ENCODE peak calls at places on chromosomes 16 and 17, in eight cellular contexts. One of them, this sample, is unnamed.

GRCh38 chr17:4908301-4908700 is 5.4 kb upstream of the CHRNE start:
- DNase-seq in breast epithelium: no peak
- DNase-seq in DND-41: no peak
- DNase-seq in adrenal gland: no peak
- DNase-seq in BJ: no peak
- DNase-seq in upper lobe of right lung: no peak
- DNase-seq in heart right ventricle: no peak
- DNase-seq in right lobe of liver: no peak
- DNase-seq in this sample: no peak

GRCh38 chr16:27636453-27637200 is 86.7 kb downstream of the KATNIP start:
- DNase-seq in breast epithelium: no peak
- DNase-seq in DND-41: no peak
- DNase-seq in adrenal gland: no peak
- DNase-seq in BJ: no peak
- DNase-seq in upper lobe of right lung: no peak
- DNase-seq in heart right ventricle: no peak
- DNase-seq in right lobe of liver: no peak
- DNase-seq in this sample: no peak

GRCh38 chr17:50198026-50198669 is 3.3 kb downstream of the COL1A1 start:
- DNase-seq in breast epithelium: peak
- DNase-seq in DND-41: peak
- DNase-seq in adrenal gland: peak
- DNase-seq in BJ: no peak
- DNase-seq in upper lobe of right lung: no peak
- DNase-seq in heart right ventricle: peak
- DNase-seq in right lobe of liver: no peak
- DNase-seq in this sample: no peak

GRCh38 chr17:6577686-6578263 is 21.4 kb upstream of the PITPNM3 start:
- DNase-seq in breast epithelium: no peak
- DNase-seq in DND-41: no peak
- DNase-seq in adrenal gland: no peak
- DNase-seq in BJ: no peak
- DNase-seq in upper lobe of right lung: no peak
- DNase-seq in heart right ventricle: no peak
- DNase-seq in right lobe of liver: no peak
- DNase-seq in this sample: no peak

GRCh38 chr16:57773680-57774295 is 28.5 kb downstream of the KIFC3 start:
- DNase-seq in breast epithelium: no peak
- DNase-seq in DND-41: no peak
- DNase-seq in adrenal gland: no peak
- DNase-seq in BJ: no peak
- DNase-seq in upper lobe of right lung: peak
- DNase-seq in heart right ventricle: no peak
- DNase-seq in right lobe of liver: no peak
- DNase-seq in this sample: no peak

GRCh38 chr17:79941088-79942010 is 94.3 kb downstream of the TBC1D16 start:
- DNase-seq in breast epithelium: peak
- DNase-seq in DND-41: no peak
- DNase-seq in adrenal gland: no peak
- DNase-seq in BJ: no peak
- DNase-seq in upper lobe of right lung: peak
- DNase-seq in heart right ventricle: peak
- DNase-seq in right lobe of liver: peak
- DNase-seq in this sample: no peak

GRCh38 chr17:78670850-78671291 is 93.7 kb upstream of the DNAH17 start:
- DNase-seq in breast epithelium: no peak
- DNase-seq in DND-41: no peak
- DNase-seq in adrenal gland: no peak
- DNase-seq in BJ: no peak
- DNase-seq in upper lobe of right lung: no peak
- DNase-seq in heart right ventricle: no peak
- DNase-seq in right lobe of liver: no peak
- DNase-seq in this sample: no peak

GRCh38 chr17:56260421-56260820 is 107.1 kb downstream of the ANKFN1 start:
- DNase-seq in breast epithelium: no peak
- DNase-seq in DND-41: no peak
- DNase-seq in adrenal gland: no peak
- DNase-seq in BJ: no peak
- DNase-seq in upper lobe of right lung: no peak
- DNase-seq in heart right ventricle: no peak
- DNase-seq in right lobe of liver: no peak
- DNase-seq in this sample: no peak

GRCh38 chr16:1863681-1864460 is 8.1 kb downstream of the MEIOB start:
- DNase-seq in breast epithelium: no peak
- DNase-seq in DND-41: no peak
- DNase-seq in adrenal gland: no peak
- DNase-seq in BJ: no peak
- DNase-seq in upper lobe of right lung: no peak
- DNase-seq in heart right ventricle: no peak
- DNase-seq in right lobe of liver: no peak
- DNase-seq in this sample: no peak

GRCh38 chr17:21549107-21549687 is 143.1 kb upstream of the KCNJ18 start:
- DNase-seq in breast epithelium: no peak
- DNase-seq in DND-41: no peak
- DNase-seq in adrenal gland: no peak
- DNase-seq in BJ: no peak
- DNase-seq in upper lobe of right lung: no peak
- DNase-seq in heart right ventricle: no peak
- DNase-seq in right lobe of liver: no peak
- DNase-seq in this sample: no peak

GRCh38 chr16:17269434-17269833 is 201.3 kb downstream of the XYLT1 start:
- DNase-seq in breast epithelium: no peak
- DNase-seq in DND-41: no peak
- DNase-seq in adrenal gland: peak
- DNase-seq in BJ: no peak
- DNase-seq in upper lobe of right lung: no peak
- DNase-seq in heart right ventricle: no peak
- DNase-seq in right lobe of liver: no peak
- DNase-seq in this sample: no peak

GRCh38 chr17:42135664-42136653 is 13.4 kb downstream of the HSPB9 start:
- DNase-seq in breast epithelium: no peak
- DNase-seq in DND-41: no peak
- DNase-seq in adrenal gland: peak
- DNase-seq in BJ: no peak
- DNase-seq in upper lobe of right lung: peak
- DNase-seq in heart right ventricle: peak
- DNase-seq in right lobe of liver: peak
- DNase-seq in this sample: no peak

GRCh38 chr16:82630219-82630618 is 3.5 kb downstream of the CDH13 start:
- DNase-seq in breast epithelium: no peak
- DNase-seq in DND-41: no peak
- DNase-seq in adrenal gland: no peak
- DNase-seq in BJ: no peak
- DNase-seq in upper lobe of right lung: no peak
- DNase-seq in heart right ventricle: no peak
- DNase-seq in right lobe of liver: no peak
- DNase-seq in this sample: no peak

DNA sequence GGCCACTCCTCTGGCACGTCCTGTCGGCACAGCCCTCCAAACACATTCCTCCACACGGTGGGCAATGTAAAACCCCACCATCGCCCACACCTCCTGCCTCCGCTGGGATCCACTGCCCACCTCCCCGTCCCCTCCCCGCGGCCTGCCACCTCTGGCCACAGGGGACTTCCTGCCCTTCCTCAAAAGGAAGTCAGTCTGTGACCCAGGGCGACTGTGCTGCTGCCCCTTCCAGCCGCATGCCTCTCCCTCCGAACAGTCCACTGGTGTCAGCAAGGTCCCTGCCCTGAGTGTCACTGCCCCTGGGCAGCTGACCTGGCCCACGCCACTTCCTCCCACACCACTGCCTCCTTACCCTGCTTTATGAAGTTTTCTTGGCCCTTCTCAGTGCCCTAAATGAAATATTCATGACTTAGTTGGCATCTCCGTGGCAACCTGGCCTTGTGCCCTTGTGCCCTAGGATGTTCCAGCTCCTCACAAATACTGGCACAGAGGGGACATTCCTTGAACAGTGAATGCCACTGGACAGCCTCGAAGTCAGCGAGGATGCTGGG is 2.0 kb downstream of the PLD6 start:
- DNase-seq in breast epithelium: peak
- DNase-seq in DND-41: no peak
- DNase-seq in adrenal gland: peak
- DNase-seq in BJ: no peak
- DNase-seq in upper lobe of right lung: no peak
- DNase-seq in heart right ventricle: peak
- DNase-seq in right lobe of liver: no peak
- DNase-seq in this sample: no peak
- H3K4me3 ChIP-seq in breast epithelium: peak
- H3K4me3 ChIP-seq in DND-41: peak
- H3K4me3 ChIP-seq in adrenal gland: no peak
- H3K4me3 ChIP-seq in BJ: no peak
- H3K4me3 ChIP-seq in upper lobe of right lung: no peak
- H3K4me3 ChIP-seq in heart right ventricle: no peak
- H3K4me3 ChIP-seq in right lobe of liver: no peak
- H3K4me3 ChIP-seq in this sample: no peak

GRCh38 chr17:39591958-39592954 is 15.5 kb downstream of the NEUROD2 start:
- DNase-seq in breast epithelium: no peak
- DNase-seq in DND-41: peak
- DNase-seq in adrenal gland: peak
- DNase-seq in BJ: no peak
- DNase-seq in upper lobe of right lung: no peak
- DNase-seq in heart right ventricle: no peak
- DNase-seq in right lobe of liver: no peak
- DNase-seq in this sample: no peak
- TF ChIP-seq CTCF in breast epithelium: no peak
- TF ChIP-seq CTCF in DND-41: no peak
- TF ChIP-seq CTCF in adrenal gland: no peak
- TF ChIP-seq CTCF in BJ: no peak
- TF ChIP-seq CTCF in upper lobe of right lung: no peak
- TF ChIP-seq CTCF in heart right ventricle: no peak
- TF ChIP-seq CTCF in right lobe of liver: no peak
- TF ChIP-seq CTCF in this sample: no peak

DNA sequence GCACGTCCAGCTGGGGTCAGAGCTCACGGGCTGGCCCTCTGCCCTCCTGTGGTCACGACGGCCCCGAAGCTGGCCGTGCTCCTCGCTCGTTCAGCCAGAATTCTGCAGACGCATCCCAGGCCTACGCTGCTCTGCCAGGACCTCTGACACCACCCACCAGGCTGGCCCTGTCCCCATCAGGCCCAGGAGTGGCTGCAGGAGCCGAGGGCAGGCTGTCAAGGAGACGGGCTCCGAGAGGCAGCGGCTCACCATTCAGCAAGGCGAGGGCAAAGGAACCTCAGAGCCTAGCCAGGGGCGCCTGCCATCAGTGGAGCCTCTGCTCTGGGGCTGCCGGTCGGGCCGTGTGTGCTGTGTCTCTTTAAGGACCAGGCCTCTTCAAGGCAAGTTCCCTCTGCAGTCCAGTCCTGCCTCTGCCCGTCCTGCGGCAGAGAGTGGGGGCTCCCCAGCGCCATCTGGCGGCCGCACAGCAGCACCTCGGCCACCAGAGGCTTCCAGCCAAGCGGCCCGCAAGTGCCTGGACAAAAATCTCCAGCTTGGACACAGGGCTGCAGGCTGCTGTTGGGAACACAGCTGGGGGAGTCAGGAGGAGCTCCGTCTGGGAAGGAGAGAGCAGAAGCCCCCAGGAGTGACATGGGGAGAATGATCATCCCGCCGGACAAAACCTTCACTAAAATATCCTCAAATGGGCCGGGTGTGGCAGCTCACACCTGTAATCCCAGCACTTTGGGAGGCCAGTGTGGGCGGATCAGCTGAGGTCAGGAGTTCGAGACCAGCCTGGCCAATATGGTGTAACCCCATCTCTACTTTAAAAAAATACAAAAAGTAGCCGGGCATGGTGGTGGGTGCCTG is 7.4 kb upstream of the ABR start:
- DNase-seq in breast epithelium: peak
- DNase-seq in DND-41: peak
- DNase-seq in adrenal gland: peak
- DNase-seq in BJ: peak
- DNase-seq in upper lobe of right lung: peak
- DNase-seq in heart right ventricle: peak
- DNase-seq in right lobe of liver: peak
- DNase-seq in this sample: peak
- H3K4me3 ChIP-seq in breast epithelium: peak
- H3K4me3 ChIP-seq in DND-41: no peak
- H3K4me3 ChIP-seq in adrenal gland: no peak
- H3K4me3 ChIP-seq in BJ: no peak
- H3K4me3 ChIP-seq in upper lobe of right lung: peak
- H3K4me3 ChIP-seq in heart right ventricle: peak
- H3K4me3 ChIP-seq in right lobe of liver: no peak
- H3K4me3 ChIP-seq in this sample: no peak

GRCh38 chr16:83923581-83924365 is 24.9 kb downstream of the MLYCD start:
- DNase-seq in breast epithelium: no peak
- DNase-seq in DND-41: no peak
- DNase-seq in adrenal gland: no peak
- DNase-seq in BJ: no peak
- DNase-seq in upper lobe of right lung: peak
- DNase-seq in heart right ventricle: no peak
- DNase-seq in right lobe of liver: peak
- DNase-seq in this sample: no peak

GRCh38 chr16:83926726-83927397 is 26.2 kb upstream of the OSGIN1 start:
- DNase-seq in breast epithelium: peak
- DNase-seq in DND-41: peak
- DNase-seq in adrenal gland: peak
- DNase-seq in BJ: peak
- DNase-seq in upper lobe of right lung: peak
- DNase-seq in heart right ventricle: peak
- DNase-seq in right lobe of liver: peak
- DNase-seq in this sample: peak

GRCh38 chr16:83924686-83925085 is 25.8 kb downstream of the MLYCD start:
- DNase-seq in breast epithelium: no peak
- DNase-seq in DND-41: no peak
- DNase-seq in adrenal gland: no peak
- DNase-seq in BJ: no peak
- DNase-seq in upper lobe of right lung: peak
- DNase-seq in heart right ventricle: no peak
- DNase-seq in right lobe of liver: peak
- DNase-seq in this sample: no peak

GRCh38 chr16:83925957-83926725 is 26.9 kb upstream of the OSGIN1 start:
- DNase-seq in breast epithelium: no peak
- DNase-seq in DND-41: no peak
- DNase-seq in adrenal gland: no peak
- DNase-seq in BJ: no peak
- DNase-seq in upper lobe of right lung: peak
- DNase-seq in heart right ventricle: no peak
- DNase-seq in right lobe of liver: peak
- DNase-seq in this sample: no peak

DNA sequence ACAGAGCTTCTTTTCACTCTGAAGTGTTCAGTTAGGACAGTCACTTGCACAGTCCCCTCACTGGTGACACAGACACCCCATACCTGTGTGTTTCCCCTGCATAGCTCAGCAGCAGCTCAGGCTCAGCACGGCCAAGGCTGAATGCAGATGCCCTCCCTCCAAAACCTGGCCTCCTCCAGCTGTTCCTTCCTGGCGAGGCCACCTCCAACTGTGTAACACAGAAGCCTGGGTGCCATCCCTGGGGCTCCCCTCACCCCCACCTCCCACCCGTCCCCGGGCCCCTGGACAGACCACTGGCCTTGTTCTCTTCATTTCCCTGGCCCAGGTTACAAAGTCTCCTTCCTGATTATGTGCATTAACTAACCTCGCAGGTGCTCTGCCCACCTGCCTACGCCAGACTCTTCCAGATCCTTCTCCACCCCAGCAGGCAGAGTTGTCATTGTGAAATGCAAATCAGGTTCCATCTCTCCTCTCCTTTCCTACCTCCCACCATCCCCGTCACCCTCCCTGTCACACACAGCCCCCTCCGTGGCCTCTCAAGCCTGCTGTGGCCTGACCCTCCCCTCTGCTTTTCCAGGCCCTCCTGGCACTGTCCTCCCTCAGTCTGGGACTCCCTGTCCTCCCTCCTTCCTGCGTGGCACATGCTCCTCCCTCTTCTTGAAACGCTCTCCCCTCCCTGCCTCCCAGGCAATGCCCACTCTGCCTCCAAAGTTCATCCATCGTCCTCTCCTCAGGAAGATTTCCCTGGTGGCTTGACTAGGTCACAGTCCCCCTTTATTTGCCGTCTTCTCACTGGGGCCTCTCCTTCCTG is 26.4 kb downstream of the MLYCD start:
- DNase-seq in breast epithelium: no peak
- DNase-seq in DND-41: no peak
- DNase-seq in adrenal gland: no peak
- DNase-seq in BJ: no peak
- DNase-seq in upper lobe of right lung: peak
- DNase-seq in heart right ventricle: no peak
- DNase-seq in right lobe of liver: peak
- DNase-seq in this sample: no peak
- TF ChIP-seq CTCF in breast epithelium: no peak
- TF ChIP-seq CTCF in DND-41: no peak
- TF ChIP-seq CTCF in adrenal gland: no peak
- TF ChIP-seq CTCF in BJ: no peak
- TF ChIP-seq CTCF in upper lobe of right lung: no peak
- TF ChIP-seq CTCF in heart right ventricle: no peak
- TF ChIP-seq CTCF in right lobe of liver: no peak
- TF ChIP-seq CTCF in this sample: no peak